ENCODE peak calls at places on chromosomes 16 and 17, in seven cellular contexts. One of them, this sample, is unnamed. For H3K9me3, the result is how much of the 10 kb centered on the place peaks cover.

GRCh38 chr16:21603920-21604319 is 4.5 kb downstream of the METTL9 start:
- DNase-seq in tibial nerve: no peak
- DNase-seq in GM12878: no peak
- DNase-seq in transverse colon: no peak
- DNase-seq in spleen: no peak
- DNase-seq in HepG2: peak
- DNase-seq in GM23248: peak
- DNase-seq in this sample: no peak

GRCh38 chr17:7004398-7005253 is 7.8 kb upstream of the RNASEK start:
- DNase-seq in tibial nerve: peak
- DNase-seq in GM12878: peak
- DNase-seq in transverse colon: no peak
- DNase-seq in spleen: peak
- DNase-seq in HepG2: peak
- DNase-seq in GM23248: peak
- DNase-seq in this sample: no peak

GRCh38 chr16:49858200-49859129 is 2.6 kb upstream of the ZNF423 start:
- DNase-seq in tibial nerve: no peak
- DNase-seq in GM12878: no peak
- DNase-seq in transverse colon: peak
- DNase-seq in spleen: no peak
- DNase-seq in HepG2: no peak
- DNase-seq in GM23248: peak
- DNase-seq in this sample: no peak

GRCh38 chr17:83145831-83146230 is 66.4 kb downstream of the METRNL start:
- DNase-seq in tibial nerve: no peak
- DNase-seq in GM12878: no peak
- DNase-seq in transverse colon: no peak
- DNase-seq in spleen: no peak
- DNase-seq in HepG2: no peak
- DNase-seq in GM23248: no peak
- DNase-seq in this sample: no peak

GRCh38 chr17:45889579-45889978 is 4.8 kb upstream of the MAPT start:
- DNase-seq in tibial nerve: no peak
- DNase-seq in GM12878: no peak
- DNase-seq in transverse colon: no peak
- DNase-seq in spleen: no peak
- DNase-seq in HepG2: no peak
- DNase-seq in GM23248: no peak
- DNase-seq in this sample: no peak

GRCh38 chr17:13888043-13888442 is 181.3 kb upstream of the COX10 start:
- DNase-seq in tibial nerve: peak
- DNase-seq in GM12878: no peak
- DNase-seq in transverse colon: peak
- DNase-seq in spleen: no peak
- DNase-seq in HepG2: no peak
- DNase-seq in GM23248: peak
- DNase-seq in this sample: no peak

GRCh38 chr17:9024497-9024896 is 3.2 kb downstream of the NTN1 start:
- DNase-seq in tibial nerve: no peak
- DNase-seq in GM12878: no peak
- DNase-seq in transverse colon: no peak
- DNase-seq in spleen: no peak
- DNase-seq in HepG2: no peak
- DNase-seq in GM23248: no peak
- DNase-seq in this sample: no peak

GRCh38 chr17:35432176-35433074 is at the start of gene SLFN12:
- DNase-seq in tibial nerve: peak
- DNase-seq in GM12878: peak
- DNase-seq in transverse colon: peak
- DNase-seq in spleen: peak
- DNase-seq in HepG2: no peak
- DNase-seq in GM23248: peak
- DNase-seq in this sample: peak

GRCh38 chr16:66617010-66617434 is 12.5 kb downstream of the CMTM3 start:
- DNase-seq in tibial nerve: no peak
- DNase-seq in GM12878: no peak
- DNase-seq in transverse colon: no peak
- DNase-seq in spleen: no peak
- DNase-seq in HepG2: peak
- DNase-seq in GM23248: no peak
- DNase-seq in this sample: no peak

GRCh38 chr17:11564483-11565380 is 33.5 kb upstream of the DNAH9 start:
- DNase-seq in tibial nerve: peak
- DNase-seq in GM12878: no peak
- DNase-seq in transverse colon: no peak
- DNase-seq in spleen: no peak
- DNase-seq in HepG2: no peak
- DNase-seq in GM23248: no peak
- DNase-seq in this sample: no peak

GRCh38 chr16:97822-98221 is 19.8 kb downstream of the MPG start:
- DNase-seq in tibial nerve: no peak
- DNase-seq in GM12878: no peak
- DNase-seq in transverse colon: no peak
- DNase-seq in spleen: peak
- DNase-seq in HepG2: no peak
- DNase-seq in GM23248: peak
- DNase-seq in this sample: no peak

GRCh38 chr17:76208120-76208519 is 32.2 kb downstream of the RNF157 start:
- DNase-seq in tibial nerve: no peak
- DNase-seq in GM12878: peak
- DNase-seq in transverse colon: no peak
- DNase-seq in spleen: no peak
- DNase-seq in HepG2: no peak
- DNase-seq in GM23248: no peak
- DNase-seq in this sample: no peak

GRCh38 chr16:10834766-10835165 is 16.2 kb upstream of the TVP23A start:
- DNase-seq in tibial nerve: no peak
- DNase-seq in GM12878: no peak
- DNase-seq in transverse colon: no peak
- DNase-seq in spleen: peak
- DNase-seq in HepG2: no peak
- DNase-seq in GM23248: no peak
- DNase-seq in this sample: no peak

GRCh38 chr17:60631119-60631518 is 31.1 kb downstream of the PPM1D start:
- DNase-seq in tibial nerve: no peak
- DNase-seq in GM12878: no peak
- DNase-seq in transverse colon: no peak
- DNase-seq in spleen: no peak
- DNase-seq in HepG2: no peak
- DNase-seq in GM23248: no peak
- DNase-seq in this sample: no peak

GRCh38 chr16:79508294-79508693 is 92.2 kb downstream of the MAF start:
- DNase-seq in tibial nerve: no peak
- DNase-seq in GM12878: no peak
- DNase-seq in transverse colon: no peak
- DNase-seq in spleen: no peak
- DNase-seq in HepG2: no peak
- DNase-seq in GM23248: no peak
- DNase-seq in this sample: no peak

GRCh38 chr16:65889533-65889966 is 476.9 kb upstream of the CDH5 start:
- DNase-seq in tibial nerve: no peak
- DNase-seq in GM12878: no peak
- DNase-seq in transverse colon: no peak
- DNase-seq in spleen: no peak
- DNase-seq in HepG2: no peak
- DNase-seq in GM23248: peak
- DNase-seq in this sample: no peak

GRCh38 chr16:87138868-87139267 is 178.3 kb downstream of the C16orf95 start:
- DNase-seq in tibial nerve: no peak
- DNase-seq in GM12878: no peak
- DNase-seq in transverse colon: no peak
- DNase-seq in spleen: peak
- DNase-seq in HepG2: no peak
- DNase-seq in GM23248: no peak
- DNase-seq in this sample: no peak

GRCh38 chr17:57948555-57949420 is 6.4 kb downstream of the CUEDC1 start:
- DNase-seq in tibial nerve: no peak
- DNase-seq in GM12878: no peak
- DNase-seq in transverse colon: no peak
- DNase-seq in spleen: no peak
- DNase-seq in HepG2: no peak
- DNase-seq in GM23248: peak
- DNase-seq in this sample: peak

GRCh38 chr16:84068041-84068440 is 25.4 kb upstream of the SLC38A8 start:
- DNase-seq in tibial nerve: no peak
- DNase-seq in GM12878: no peak
- DNase-seq in transverse colon: no peak
- DNase-seq in spleen: no peak
- DNase-seq in HepG2: no peak
- DNase-seq in GM23248: no peak
- DNase-seq in this sample: no peak

GRCh38 chr16:84071151-84071550 is 28.6 kb upstream of the SLC38A8 start:
- DNase-seq in tibial nerve: no peak
- DNase-seq in GM12878: no peak
- DNase-seq in transverse colon: no peak
- DNase-seq in spleen: no peak
- DNase-seq in HepG2: no peak
- DNase-seq in GM23248: no peak
- DNase-seq in this sample: no peak

GRCh38 chr16:84069540-84069939 is 26.9 kb upstream of the SLC38A8 start:
- DNase-seq in tibial nerve: no peak
- DNase-seq in GM12878: no peak
- DNase-seq in transverse colon: no peak
- DNase-seq in spleen: no peak
- DNase-seq in HepG2: no peak
- DNase-seq in GM23248: no peak
- DNase-seq in this sample: no peak

GRCh38 chr16:84067640-84068039 is 25.0 kb upstream of the SLC38A8 start:
- DNase-seq in tibial nerve: no peak
- DNase-seq in GM12878: no peak
- DNase-seq in transverse colon: no peak
- DNase-seq in spleen: no peak
- DNase-seq in HepG2: no peak
- DNase-seq in GM23248: no peak
- DNase-seq in this sample: no peak

GRCh38 chr16:84068783-84069464 is 26.3 kb upstream of the SLC38A8 start:
- DNase-seq in tibial nerve: no peak
- DNase-seq in GM12878: no peak
- DNase-seq in transverse colon: no peak
- DNase-seq in spleen: no peak
- DNase-seq in HepG2: no peak
- DNase-seq in GM23248: no peak
- DNase-seq in this sample: no peak
- H3K27ac ChIP-seq in tibial nerve: no peak
- H3K27ac ChIP-seq in GM12878: no peak
- H3K27ac ChIP-seq in transverse colon: no peak
- H3K27ac ChIP-seq in spleen: peak
- H3K27ac ChIP-seq in HepG2: no peak
- H3K27ac ChIP-seq in GM23248: no peak
- H3K27ac ChIP-seq in this sample: no peak

GRCh38 chr16:3413730-3414379 is 12.8 kb downstream of the ZNF174 start:
- DNase-seq in tibial nerve: no peak
- DNase-seq in GM12878: no peak
- DNase-seq in transverse colon: no peak
- DNase-seq in spleen: no peak
- DNase-seq in HepG2: no peak
- DNase-seq in GM23248: no peak
- DNase-seq in this sample: no peak

DNA sequence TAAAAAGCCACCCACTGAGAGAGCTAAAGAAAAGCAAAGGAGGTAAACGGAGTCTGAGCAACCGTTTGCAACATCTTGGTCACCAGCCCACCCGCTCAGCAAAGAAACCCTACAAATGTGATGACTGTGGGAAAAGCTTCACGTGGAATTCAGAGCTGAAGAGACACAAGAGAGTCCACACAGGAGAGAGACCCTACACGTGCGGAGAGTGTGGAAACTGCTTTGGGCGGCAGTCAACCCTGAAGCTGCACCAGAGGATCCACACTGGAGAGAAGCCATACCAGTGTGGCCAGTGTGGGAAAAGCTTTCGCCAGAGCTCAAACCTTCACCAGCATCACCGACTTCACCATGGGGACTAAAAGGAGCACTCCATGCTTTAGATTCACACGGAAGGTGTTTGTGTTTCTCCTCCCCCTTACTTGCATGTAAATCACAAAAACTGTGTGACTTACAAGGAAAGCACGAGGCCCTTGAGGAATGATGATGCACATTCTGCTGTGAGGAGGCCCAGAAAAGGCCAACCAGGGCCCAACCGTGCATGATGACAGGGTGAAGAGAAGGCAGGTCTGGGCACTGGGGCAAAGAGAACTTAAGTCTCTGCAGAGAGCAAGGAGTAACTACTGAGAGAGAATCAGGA is 7.7 kb downstream of the ZNF174 start:
- DNase-seq in tibial nerve: no peak
- DNase-seq in GM12878: no peak
- DNase-seq in transverse colon: no peak
- DNase-seq in spleen: no peak
- DNase-seq in HepG2: no peak
- DNase-seq in GM23248: no peak
- DNase-seq in this sample: no peak
- H3K9me3 ChIP-seq in tibial nerve: half or more
- H3K9me3 ChIP-seq in GM12878: under half
- H3K9me3 ChIP-seq in transverse colon: half or more
- H3K9me3 ChIP-seq in spleen: under half
- H3K9me3 ChIP-seq in HepG2: under half
- H3K9me3 ChIP-seq in GM23248: under half
- H3K9me3 ChIP-seq in this sample: half or more

GRCh38 chr16:14309906-14310305 is 238.8 kb downstream of the MRTFB start:
- DNase-seq in tibial nerve: no peak
- DNase-seq in GM12878: no peak
- DNase-seq in transverse colon: no peak
- DNase-seq in spleen: peak
- DNase-seq in HepG2: no peak
- DNase-seq in GM23248: peak
- DNase-seq in this sample: no peak
- H3K27ac ChIP-seq in tibial nerve: no peak
- H3K27ac ChIP-seq in GM12878: peak
- H3K27ac ChIP-seq in transverse colon: peak
- H3K27ac ChIP-seq in spleen: no peak
- H3K27ac ChIP-seq in HepG2: peak
- H3K27ac ChIP-seq in GM23248: peak
- H3K27ac ChIP-seq in this sample: peak

GRCh38 chr16:3369073-3369472 is 13.4 kb downstream of the OR2C1 start:
- DNase-seq in tibial nerve: no peak
- DNase-seq in GM12878: no peak
- DNase-seq in transverse colon: no peak
- DNase-seq in spleen: no peak
- DNase-seq in HepG2: no peak
- DNase-seq in GM23248: no peak
- DNase-seq in this sample: no peak

GRCh38 chr16:3362931-3363330 is 7.2 kb downstream of the OR2C1 start:
- DNase-seq in tibial nerve: no peak
- DNase-seq in GM12878: no peak
- DNase-seq in transverse colon: no peak
- DNase-seq in spleen: no peak
- DNase-seq in HepG2: no peak
- DNase-seq in GM23248: no peak
- DNase-seq in this sample: no peak

GRCh38 chr16:3364774-3365427 is 9.2 kb downstream of the OR2C1 start:
- DNase-seq in tibial nerve: peak
- DNase-seq in GM12878: peak
- DNase-seq in transverse colon: peak
- DNase-seq in spleen: peak
- DNase-seq in HepG2: peak
- DNase-seq in GM23248: peak
- DNase-seq in this sample: peak

GRCh38 chr16:3358884-3359283 is 3.2 kb downstream of the OR2C1 start:
- DNase-seq in tibial nerve: no peak
- DNase-seq in GM12878: no peak
- DNase-seq in transverse colon: no peak
- DNase-seq in spleen: no peak
- DNase-seq in HepG2: no peak
- DNase-seq in GM23248: no peak
- DNase-seq in this sample: no peak

GRCh38 chr16:3363793-3364192 is 8.1 kb downstream of the OR2C1 start:
- DNase-seq in tibial nerve: no peak
- DNase-seq in GM12878: no peak
- DNase-seq in transverse colon: no peak
- DNase-seq in spleen: no peak
- DNase-seq in HepG2: peak
- DNase-seq in GM23248: no peak
- DNase-seq in this sample: no peak
- H3K9me3 ChIP-seq in tibial nerve: under half
- H3K9me3 ChIP-seq in GM12878: under half
- H3K9me3 ChIP-seq in transverse colon: under half
- H3K9me3 ChIP-seq in spleen: under half
- H3K9me3 ChIP-seq in HepG2: under half
- H3K9me3 ChIP-seq in GM23248: under half
- H3K9me3 ChIP-seq in this sample: under half